ENCODE peak calls at places on chromosomes 16 and 17, in ten cellular contexts. T is heart right ventricle, M is cardiac muscle cell, H is adrenal gland, J is AG09309, C is tibial nerve, X is GM12865, B is uterus, K is mammary epithelial cell, D is keratinocyte. I is an unnamed sample.

GRCh38 chr17:2321399-2321798 is 14.9 kb downstream of the TSR1 start:
- DNase-seq in J (no peak), T (no peak), B (no peak), M (no peak), K (no peak), X (no peak), D (no peak), H (no peak), C (no peak), I (no peak)

GRCh38 chr17:74920679-74921044 is 2.4 kb downstream of the USH1G start:
- DNase-seq in J (no peak), M (no peak), H (no peak), K (peak; percentile 13), C (no peak), T (no peak), D (no peak), X (no peak), B (no peak), I (no peak)

GRCh38 chr16:12679660-12680272 is 123.9 kb downstream of the CPPED1 start:
- DNase-seq in X (no peak), K (no peak), B (no peak), T (no peak), C (no peak), J (no peak), D (no peak), H (no peak), M (no peak), I (no peak)

GRCh38 chr16:57138281-57138935 is 46.0 kb downstream of the CPNE2 start:
- DNase-seq in T (no peak), C (no peak), M (no peak), K (no peak), J (no peak), B (no peak), H (no peak), D (no peak), X (no peak), I (no peak)

GRCh38 chr16:72221216-72221995 is 49.5 kb upstream of the PMFBP1 start:
- DNase-seq in B (no peak), H (no peak), M (no peak), T (no peak), C (no peak), D (no peak), J (no peak), K (no peak), X (no peak), I (no peak)

GRCh38 chr17:42005128-42005527 is 12.1 kb downstream of the DNAJC7 start:
- DNase-seq in J (no peak), T (no peak), H (no peak), B (no peak), C (no peak), M (no peak), D (no peak), X (no peak), K (no peak), I (no peak)

GRCh38 chr16:67804853-67805542 is 1.4 kb downstream of the RANBP10 start:
- DNase-seq in M (no peak), D (no peak), T (no peak), X (peak; percentile 31), J (no peak), C (no peak), B (no peak), H (no peak), K (no peak), I (no peak)

GRCh38 chr17:81808778-81809555 is 5.0 kb downstream of the GCGR start:
- DNase-seq in H (no peak), X (no peak), C (no peak), D (no peak), M (no peak), J (no peak), T (no peak), B (no peak), K (no peak), I (no peak)

GRCh38 chr16:21268236-21268635 is 9.9 kb downstream of the CRYM start:
- DNase-seq in K (no peak), C (no peak), H (no peak), M (no peak), X (peak; percentile 23), B (no peak), D (no peak), T (no peak), J (no peak), I (no peak)

GRCh38 chr17:41544497-41544896 is 16.4 kb upstream of the KRT19 start:
- DNase-seq in H (no peak), T (no peak), M (peak; percentile 74), D (no peak), B (no peak), X (no peak), C (no peak), K (no peak), J (no peak), I (no peak)

GRCh38 chr17:8079291-8080207 is 8.0 kb downstream of the ALOX12B start:
- DNase-seq in K (peak; percentile 61), H (peak; percentile 68), J (no peak), M (peak; percentile 81), C (peak; percentile 49), D (no peak), B (peak; percentile 61), T (peak; percentile 78), X (peak; percentile 73), I (peak; percentile 34)

GRCh38 chr16:56632160-56632847 is at the start of gene MT1M:
- DNase-seq in B (peak; percentile 40), H (no peak), M (peak; percentile 28), J (no peak), T (peak; percentile 78), K (no peak), X (no peak), D (no peak), C (no peak), I (no peak)

GRCh38 chr16:6081320-6081976 is 983.9 kb upstream of the EEF2KMT start:
- DNase-seq in J (no peak), C (no peak), M (peak; percentile 45), D (no peak), H (peak; percentile 26), B (no peak), X (peak; percentile 17), K (peak; percentile 9), T (no peak), I (peak; percentile 14)
- TF ChIP-seq CTCF in J (peak; percentile 29), C (no peak), M (peak; percentile 9), D (peak; percentile 38), H (peak; percentile 35), B (no peak), X (peak; percentile 64), K (peak; percentile 18), T (peak; percentile 33), I (peak; percentile 76)

DNA sequence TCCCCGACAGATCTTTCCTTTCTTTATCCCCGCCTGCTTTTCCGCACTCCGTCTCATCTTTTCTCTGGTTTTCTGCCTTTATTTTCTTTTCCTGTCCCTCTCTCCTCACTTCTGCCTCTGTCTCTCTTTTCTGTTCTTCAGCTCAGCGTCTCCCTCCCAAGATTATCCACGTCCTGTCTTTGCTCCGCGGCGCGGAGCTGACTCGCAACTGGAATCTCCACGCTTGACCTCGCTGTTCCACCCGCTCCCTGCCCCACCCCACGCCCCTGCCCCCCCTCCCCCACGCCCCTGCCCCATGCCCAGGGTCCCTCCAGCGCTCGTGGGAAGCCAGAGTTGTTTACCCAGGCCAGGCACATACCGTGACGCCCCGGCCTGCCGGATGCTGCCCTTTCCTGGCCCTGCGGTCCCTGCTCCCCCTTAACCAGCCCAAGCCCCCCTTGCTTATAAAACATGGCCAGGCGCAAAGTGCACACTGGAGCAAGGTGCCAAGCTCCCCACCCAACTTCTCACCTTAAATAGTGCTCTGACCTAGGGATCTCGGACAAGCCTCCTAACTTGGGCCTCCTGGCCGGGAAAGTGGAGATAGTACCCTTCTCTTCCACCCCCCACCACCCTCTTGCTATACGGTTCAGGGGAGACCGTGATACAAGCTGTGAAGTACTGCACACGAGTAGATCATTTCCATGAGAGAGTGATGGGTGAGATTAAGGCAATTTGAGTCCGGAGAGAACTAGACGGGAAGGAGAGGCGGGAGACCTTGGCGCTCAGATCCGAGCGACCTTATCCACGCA is 4.7 kb upstream of the LHX1 start:
- DNase-seq in H (no peak), D (no peak), K (no peak), B (no peak), J (no peak), X (no peak), C (no peak), T (no peak), M (no peak), I (no peak)
- H3K4me3 ChIP-seq in H (peak overlapping the region; percentile 9), D (no peak overlapping the region), K (no peak overlapping the region), B (no peak overlapping the region), J (no peak overlapping the region), X (no peak overlapping the region), C (no peak overlapping the region), T (peak overlapping the region; percentile 26), M (no peak overlapping the region), I (no peak overlapping the region)

DNA sequence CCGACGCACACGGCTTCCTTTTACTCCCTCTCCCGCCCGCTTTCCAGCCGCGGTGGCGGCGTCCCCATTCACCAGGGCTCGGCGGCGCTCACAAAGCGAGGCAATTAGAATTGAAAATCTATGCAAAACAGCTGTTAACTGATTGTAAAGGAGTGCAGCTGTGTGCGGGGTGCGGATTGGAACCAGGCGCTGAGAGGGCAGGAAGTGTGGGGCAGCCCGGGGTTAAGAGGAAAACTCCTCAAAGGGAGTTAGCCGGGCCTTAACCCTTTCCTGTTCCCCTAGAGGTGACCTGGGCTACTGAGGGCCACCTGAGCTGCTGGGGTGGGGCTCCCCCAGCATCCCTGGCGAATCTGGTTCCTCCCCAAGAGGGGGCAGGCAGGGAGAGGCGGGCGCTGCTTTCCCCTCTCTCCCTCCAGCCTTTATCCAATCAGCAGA is 5.8 kb upstream of the GSE1 start:
- DNase-seq in T (no peak), X (peak; percentile 59), B (no peak), K (no peak), C (no peak), D (no peak), M (peak; percentile 55), J (no peak), H (no peak), I (no peak)
- TF ChIP-seq CTCF in T (no peak), X (no peak), B (no peak), K (no peak), C (no peak), D (no peak), M (peak; percentile 9), J (no peak), H (no peak), I (peak; percentile 8)

GRCh38 chr16:81796585-81797346 is 17.7 kb downstream of the PLCG2 start:
- DNase-seq in T (no peak), J (no peak), X (peak; percentile 48), K (peak; percentile 39), B (no peak), C (no peak), M (no peak), D (peak; percentile 19), H (no peak), I (no peak)

GRCh38 chr16:81796035-81796434 is 16.9 kb downstream of the PLCG2 start:
- DNase-seq in M (no peak), C (no peak), D (no peak), B (no peak), X (peak; percentile 69), J (no peak), H (no peak), T (no peak), K (no peak), I (no peak)

GRCh38 chr16:81798311-81799137 is 19.4 kb downstream of the PLCG2 start:
- DNase-seq in C (no peak), D (no peak), B (no peak), J (no peak), T (no peak), H (no peak), M (peak; percentile 68), X (peak; percentile 95), K (no peak), I (no peak)

GRCh38 chr16:81797443-81797842 is 18.4 kb downstream of the PLCG2 start:
- DNase-seq in K (peak; percentile 5), M (no peak), B (no peak), C (no peak), X (peak; percentile 94), D (no peak), J (no peak), T (no peak), H (no peak), I (no peak)

GRCh38 chr16:81799138-81799504 is 20.0 kb downstream of the PLCG2 start:
- DNase-seq in J (no peak), X (no peak), M (no peak), H (no peak), D (no peak), B (no peak), T (no peak), C (no peak), K (no peak), I (no peak)
- H3K4me3 ChIP-seq in J (no peak overlapping the region), X (peak overlapping the region; percentile 63), M (no peak overlapping the region), H (no peak overlapping the region), D (no peak overlapping the region), B (no peak overlapping the region), T (no peak overlapping the region), C (no peak overlapping the region), K (no peak overlapping the region), I (no peak overlapping the region)